ENCODE peak calls at places on chromosomes 3 and 15, in ten cellular contexts. Q, J, Y, I, G, V, K, P, N and T are unnamed samples.

GRCh38 chr15:76161153-76162049 is 101.6 kb downstream of the TMEM266 start:
- DNase-seq in N (no peak), J (no peak), Q (no peak), V (no peak), G (no peak), P (no peak), Y (no peak), K (no peak), I (no peak), T (no peak)

GRCh38 chr15:101501703-101502373 is 12.3 kb upstream of the PCSK6 start:
- DNase-seq in P (peak), K (peak), N (peak), Q (peak), Y (peak), V (peak), J (peak), G (peak), I (peak), T (no peak)

GRCh38 chr3:194404365-194405140 is 5.5 kb upstream of the GP5 start:
- DNase-seq in J (peak), Q (no peak), I (peak), P (no peak), V (peak), Y (no peak), G (no peak), K (no peak), N (no peak), T (peak)

GRCh38 chr3:49351521-49352011 is 6.6 kb downstream of the GPX1 start:
- DNase-seq in K (no peak), G (no peak), J (peak), Y (peak), Q (no peak), V (no peak), P (no peak), I (no peak), N (no peak), T (no peak)

GRCh38 chr15:71691700-71692417 is 118.5 kb upstream of the NR2E3 start:
- DNase-seq in Y (no peak), K (no peak), N (no peak), G (no peak), P (no peak), J (peak), I (no peak), V (no peak), Q (no peak), T (peak)

GRCh38 chr3:61857297-61857696 is 295.9 kb downstream of the PTPRG start:
- DNase-seq in G (no peak), V (no peak), K (no peak), Q (no peak), J (no peak), N (no peak), I (no peak), P (no peak), Y (no peak), T (no peak)

GRCh38 chr3:100891033-100891432 is 102.2 kb downstream of the ABI3BP start:
- DNase-seq in Y (no peak), K (no peak), G (no peak), V (no peak), N (no peak), P (no peak), I (no peak), Q (no peak), J (peak), T (no peak)

GRCh38 chr3:25448750-25449684 is 21.0 kb downstream of the RARB start:
- DNase-seq in J (no peak), I (no peak), P (no peak), Q (no peak), G (no peak), Y (peak), K (no peak), N (peak), V (no peak), T (no peak)

GRCh38 chr3:62246094-62246493 is 127.3 kb downstream of the FEZF2 start:
- DNase-seq in G (no peak), I (no peak), V (no peak), P (no peak), N (no peak), Q (no peak), J (no peak), Y (no peak), K (no peak), T (no peak)

GRCh38 chr3:188164248-188164687 is 10.3 kb downstream of the LPP start:
- DNase-seq in I (no peak), P (no peak), J (no peak), V (no peak), Y (no peak), G (no peak), N (no peak), K (no peak), Q (no peak), T (no peak)

GRCh38 chr15:39246523-39246922 is 334.4 kb upstream of the THBS1 start:
- DNase-seq in G (no peak), I (no peak), Q (no peak), J (no peak), Y (no peak), V (no peak), P (no peak), N (no peak), K (no peak), T (no peak)

GRCh38 chr3:195796795-195797194 is 14.9 kb downstream of the MUC4 start:
- DNase-seq in K (no peak), G (no peak), Y (no peak), P (no peak), I (no peak), N (no peak), V (no peak), J (no peak), Q (no peak), T (no peak)

GRCh38 chr3:35965908-35966307 is 326.6 kb downstream of the ARPP21 start:
- DNase-seq in G (no peak), J (peak), Y (peak), I (no peak), V (no peak), P (no peak), Q (peak), K (no peak), N (peak), T (no peak)

GRCh38 chr15:99322643-99323405 is 71.5 kb downstream of the LRRC28 start:
- DNase-seq in P (no peak), Q (no peak), V (no peak), J (peak), K (no peak), I (no peak), G (no peak), N (no peak), Y (no peak), T (no peak)

GRCh38 chr3:58180940-58181587 is 29.7 kb downstream of the DNASE1L3 start:
- DNase-seq in N (no peak), P (no peak), Q (no peak), I (no peak), K (no peak), Y (no peak), V (no peak), G (no peak), J (no peak), T (no peak)

GRCh38 chr15:91919014-91919534 is 65.6 kb downstream of the SLCO3A1 start:
- DNase-seq in G (no peak), N (no peak), J (no peak), Q (no peak), V (no peak), P (no peak), Y (no peak), K (no peak), I (no peak), T (no peak)

GRCh38 chr3:18223591-18224338 is 201.4 kb downstream of the SATB1 start:
- DNase-seq in I (no peak), N (no peak), G (peak), J (no peak), P (no peak), K (no peak), Y (no peak), Q (no peak), V (no peak), T (no peak)

GRCh38 chr3:56940331-56940730 is 120.1 kb upstream of the SPATA12 start:
- DNase-seq in Y (no peak), G (no peak), N (no peak), P (no peak), I (no peak), V (no peak), K (no peak), J (no peak), Q (no peak), T (no peak)

GRCh38 chr3:33372218-33373081 is 67.8 kb downstream of the UBP1 start:
- DNase-seq in G (peak), Q (peak), J (peak), K (peak), P (peak), I (peak), Y (peak), V (peak), N (peak), T (no peak)

GRCh38 chr3:10944866-10945265 is 47.7 kb upstream of the SLC6A1 start:
- DNase-seq in G (no peak), P (no peak), I (no peak), V (no peak), Q (no peak), K (no peak), J (no peak), Y (no peak), N (no peak), T (no peak)

GRCh38 chr3:95401693-95402092 is 1338.8 kb downstream of the NSUN3 start:
- DNase-seq in K (no peak), J (no peak), N (no peak), P (no peak), I (no peak), V (no peak), Q (no peak), Y (no peak), G (no peak), T (no peak)

GRCh38 chr15:78680416-78681068 is 39.5 kb upstream of the CHRNB4 start:
- DNase-seq in P (no peak), Q (no peak), K (no peak), G (no peak), N (no peak), I (no peak), J (no peak), Y (no peak), V (no peak), T (no peak)

GRCh38 chr3:17195856-17196604 is 311.3 kb downstream of the PLCL2 start:
- DNase-seq in G (peak), P (no peak), J (peak), K (no peak), Q (no peak), I (no peak), Y (no peak), N (no peak), V (no peak), T (no peak)

GRCh38 chr3:27729748-27730611 is 7.9 kb upstream of the EOMES start:
- DNase-seq in G (no peak), K (no peak), V (no peak), I (no peak), Q (no peak), Y (peak), N (no peak), P (peak), J (no peak), T (no peak)

GRCh38 chr15:70856177-70856883 is 2.4 kb upstream of the LARP6 start:
- DNase-seq in N (no peak), G (no peak), J (peak), I (no peak), P (no peak), V (no peak), K (no peak), Q (no peak), Y (no peak), T (no peak)